ENCODE peak calls at places on chromosome 12, in five cellular contexts. W, M, S, N and C are unnamed samples.

GRCh38 chr12:15767301-15767700 is 21.9 kb downstream of the EPS8 start:
- DNase-seq in S (no peak), M (no peak), N (no peak), W (no peak), C (peak)

GRCh38 chr12:120652671-120653435 is 12.4 kb downstream of the CABP1 start:
- DNase-seq in S (no peak), M (no peak), N (no peak), W (no peak), C (no peak)

GRCh38 chr12:108129017-108129812 is at the start of gene WSCD2:
- DNase-seq in M (peak), N (peak), S (no peak), W (peak), C (peak)

GRCh38 chr12:31989987-31990386 is 30.8 kb downstream of the RESF1 start:
- DNase-seq in M (peak), N (peak), S (no peak), W (no peak), C (no peak)

GRCh38 chr12:93968518-93968917 is 179.9 kb upstream of the PLXNC1 start:
- DNase-seq in W (no peak), M (no peak), N (no peak), S (no peak), C (no peak)

GRCh38 chr12:65278576-65279386 is at the start of gene MSRB3:
- DNase-seq in W (peak), S (no peak), N (peak), M (peak), C (peak)

GRCh38 chr12:89451876-89452275 is 72.7 kb downstream of the GALNT4 start:
- DNase-seq in S (no peak), N (peak), M (peak), W (no peak), C (peak)

GRCh38 chr12:76274699-76275098 is 73.5 kb downstream of the BBS10 start:
- DNase-seq in S (no peak), N (peak), W (no peak), M (peak), C (peak)

GRCh38 chr12:52207895-52208294 is 16.1 kb upstream of the KRT80 start:
- DNase-seq in S (no peak), N (no peak), W (no peak), M (peak), C (peak)

GRCh38 chr12:52690351-52691075 is 10.3 kb upstream of the KRT1 start:
- DNase-seq in S (no peak), N (no peak), M (no peak), W (no peak), C (no peak)